ENCODE peak calls at places on chromosomes 2 and 18, in five cellular contexts. One of them, this sample, is unnamed.

GRCh38 chr2:27860111-27860510 is 30.1 kb downstream of the RBKS start:
- DNase-seq in T-helper 2 cell: no peak
- DNase-seq in IMR-90: peak
- DNase-seq in hepatic stellate cell: peak
- DNase-seq in bronchial epithelial cell: peak
- DNase-seq in this sample: peak

GRCh38 chr2:214410128-214410775 is 602 bp upstream of the VWC2L start:
- DNase-seq in T-helper 2 cell: no peak
- DNase-seq in IMR-90: no peak
- DNase-seq in hepatic stellate cell: no peak
- DNase-seq in bronchial epithelial cell: peak
- DNase-seq in this sample: peak

GRCh38 chr2:8090748-8091700 is 590.8 kb upstream of the ID2 start:
- DNase-seq in T-helper 2 cell: no peak
- DNase-seq in IMR-90: peak
- DNase-seq in hepatic stellate cell: peak
- DNase-seq in bronchial epithelial cell: peak
- DNase-seq in this sample: peak

GRCh38 chr2:231926761-231927565 is 767 bp upstream of the NPPC start:
- DNase-seq in T-helper 2 cell: no peak
- DNase-seq in IMR-90: peak
- DNase-seq in hepatic stellate cell: no peak
- DNase-seq in bronchial epithelial cell: peak
- DNase-seq in this sample: no peak

GRCh38 chr18:72830109-72830508 is 37.7 kb downstream of the NETO1 start:
- DNase-seq in T-helper 2 cell: no peak
- DNase-seq in IMR-90: no peak
- DNase-seq in hepatic stellate cell: no peak
- DNase-seq in bronchial epithelial cell: no peak
- DNase-seq in this sample: peak

GRCh38 chr2:171922230-171923022 is at the start of gene HAT1:
- DNase-seq in T-helper 2 cell: peak
- DNase-seq in IMR-90: peak
- DNase-seq in hepatic stellate cell: peak
- DNase-seq in bronchial epithelial cell: peak
- DNase-seq in this sample: peak

GRCh38 chr2:179898873-179899272 is 37.5 kb upstream of the ZNF385B start:
- DNase-seq in T-helper 2 cell: no peak
- DNase-seq in IMR-90: peak
- DNase-seq in hepatic stellate cell: no peak
- DNase-seq in bronchial epithelial cell: peak
- DNase-seq in this sample: peak

GRCh38 chr2:138275881-138276280 is 225.7 kb upstream of the SPOPL start:
- DNase-seq in T-helper 2 cell: no peak
- DNase-seq in IMR-90: peak
- DNase-seq in hepatic stellate cell: no peak
- DNase-seq in bronchial epithelial cell: peak
- DNase-seq in this sample: peak

GRCh38 chr2:231684314-231685223 is 23.8 kb upstream of the PTMA start:
- DNase-seq in T-helper 2 cell: no peak
- DNase-seq in IMR-90: no peak
- DNase-seq in hepatic stellate cell: no peak
- DNase-seq in bronchial epithelial cell: no peak
- DNase-seq in this sample: no peak

GRCh38 chr2:30679416-30680088 is 127.7 kb downstream of the CAPN13 start:
- DNase-seq in T-helper 2 cell: no peak
- DNase-seq in IMR-90: peak
- DNase-seq in hepatic stellate cell: no peak
- DNase-seq in bronchial epithelial cell: no peak
- DNase-seq in this sample: no peak

GRCh38 chr2:96501471-96501874 is 3.7 kb downstream of the NEURL3 start:
- DNase-seq in T-helper 2 cell: no peak
- DNase-seq in IMR-90: no peak
- DNase-seq in hepatic stellate cell: no peak
- DNase-seq in bronchial epithelial cell: no peak
- DNase-seq in this sample: no peak

GRCh38 chr2:134241911-134242310 is 12.0 kb upstream of the MGAT5 start:
- DNase-seq in T-helper 2 cell: no peak
- DNase-seq in IMR-90: no peak
- DNase-seq in hepatic stellate cell: no peak
- DNase-seq in bronchial epithelial cell: no peak
- DNase-seq in this sample: no peak

GRCh38 chr2:233414777-233415570 is 60.7 kb downstream of the DGKD start:
- DNase-seq in T-helper 2 cell: no peak
- DNase-seq in IMR-90: peak
- DNase-seq in hepatic stellate cell: no peak
- DNase-seq in bronchial epithelial cell: peak
- DNase-seq in this sample: peak

GRCh38 chr2:201932511-201932910 is 101.1 kb upstream of the FZD7 start:
- DNase-seq in T-helper 2 cell: no peak
- DNase-seq in IMR-90: no peak
- DNase-seq in hepatic stellate cell: no peak
- DNase-seq in bronchial epithelial cell: no peak
- DNase-seq in this sample: no peak

GRCh38 chr2:101794141-101794540 is 96.6 kb downstream of the MAP4K4 start:
- DNase-seq in T-helper 2 cell: no peak
- DNase-seq in IMR-90: no peak
- DNase-seq in hepatic stellate cell: no peak
- DNase-seq in bronchial epithelial cell: no peak
- DNase-seq in this sample: no peak

GRCh38 chr2:233288663-233289062 is 19.0 kb upstream of the SAG start:
- DNase-seq in T-helper 2 cell: no peak
- DNase-seq in IMR-90: no peak
- DNase-seq in hepatic stellate cell: no peak
- DNase-seq in bronchial epithelial cell: no peak
- DNase-seq in this sample: no peak